ENCODE peak calls at places on chromosomes 11 and 22, in nine cellular contexts. One of them, this sample, is unnamed.

GRCh38 chr22:33539902-33540751 is 380.1 kb downstream of the LARGE1 start:
- DNase-seq in endothelial cell: no peak
- DNase-seq in cardiac muscle cell: no peak
- DNase-seq in NCI-H2081 treated with DMSO at 0.1 percent for 48 hours: no peak
- DNase-seq in testis: peak
- DNase-seq in EL: no peak
- DNase-seq in stimulated activated naive CD4-positive, alpha-beta T cell: no peak
- DNase-seq in psoas muscle: peak
- DNase-seq in nephron progenitor cell: no peak
- DNase-seq in this sample: peak

GRCh38 chr11:88164806-88165205 is 10.4 kb downstream of the RAB38 start:
- DNase-seq in endothelial cell: no peak
- DNase-seq in cardiac muscle cell: no peak
- DNase-seq in NCI-H2081 treated with DMSO at 0.1 percent for 48 hours: no peak
- DNase-seq in testis: no peak
- DNase-seq in EL: no peak
- DNase-seq in stimulated activated naive CD4-positive, alpha-beta T cell: no peak
- DNase-seq in psoas muscle: no peak
- DNase-seq in nephron progenitor cell: no peak
- DNase-seq in this sample: no peak

GRCh38 chr22:25666308-25666707 is 75.7 kb upstream of the MYO18B start:
- DNase-seq in endothelial cell: peak
- DNase-seq in cardiac muscle cell: peak
- DNase-seq in NCI-H2081 treated with DMSO at 0.1 percent for 48 hours: no peak
- DNase-seq in testis: no peak
- DNase-seq in EL: no peak
- DNase-seq in stimulated activated naive CD4-positive, alpha-beta T cell: no peak
- DNase-seq in psoas muscle: peak
- DNase-seq in nephron progenitor cell: peak
- DNase-seq in this sample: peak

GRCh38 chr11:2831826-2832717 is 53.5 kb downstream of the CDKN1C start:
- DNase-seq in endothelial cell: no peak
- DNase-seq in cardiac muscle cell: no peak
- DNase-seq in NCI-H2081 treated with DMSO at 0.1 percent for 48 hours: no peak
- DNase-seq in testis: no peak
- DNase-seq in EL: no peak
- DNase-seq in stimulated activated naive CD4-positive, alpha-beta T cell: no peak
- DNase-seq in psoas muscle: peak
- DNase-seq in nephron progenitor cell: no peak
- DNase-seq in this sample: no peak

GRCh38 chr11:9530020-9530628 is 43.3 kb upstream of the WEE1 start:
- DNase-seq in endothelial cell: no peak
- DNase-seq in cardiac muscle cell: peak
- DNase-seq in NCI-H2081 treated with DMSO at 0.1 percent for 48 hours: no peak
- DNase-seq in testis: peak
- DNase-seq in EL: no peak
- DNase-seq in stimulated activated naive CD4-positive, alpha-beta T cell: no peak
- DNase-seq in psoas muscle: no peak
- DNase-seq in nephron progenitor cell: no peak
- DNase-seq in this sample: no peak

GRCh38 chr11:125376117-125376516 is 119.9 kb downstream of the FEZ1 start:
- DNase-seq in endothelial cell: no peak
- DNase-seq in cardiac muscle cell: peak
- DNase-seq in NCI-H2081 treated with DMSO at 0.1 percent for 48 hours: no peak
- DNase-seq in testis: peak
- DNase-seq in EL: no peak
- DNase-seq in stimulated activated naive CD4-positive, alpha-beta T cell: no peak
- DNase-seq in psoas muscle: peak
- DNase-seq in nephron progenitor cell: no peak
- DNase-seq in this sample: no peak

GRCh38 chr22:29555065-29555644 is 1.6 kb upstream of the THOC5 start:
- DNase-seq in endothelial cell: no peak
- DNase-seq in cardiac muscle cell: no peak
- DNase-seq in NCI-H2081 treated with DMSO at 0.1 percent for 48 hours: no peak
- DNase-seq in testis: peak
- DNase-seq in EL: no peak
- DNase-seq in stimulated activated naive CD4-positive, alpha-beta T cell: no peak
- DNase-seq in psoas muscle: no peak
- DNase-seq in nephron progenitor cell: no peak
- DNase-seq in this sample: no peak

GRCh38 chr11:108693852-108694251 is 29.0 kb downstream of the DDX10 start:
- DNase-seq in endothelial cell: no peak
- DNase-seq in cardiac muscle cell: peak
- DNase-seq in NCI-H2081 treated with DMSO at 0.1 percent for 48 hours: no peak
- DNase-seq in testis: no peak
- DNase-seq in EL: peak
- DNase-seq in stimulated activated naive CD4-positive, alpha-beta T cell: no peak
- DNase-seq in psoas muscle: no peak
- DNase-seq in nephron progenitor cell: no peak
- DNase-seq in this sample: no peak

GRCh38 chr22:39365406-39365782 is 15.6 kb downstream of the SYNGR1 start:
- DNase-seq in endothelial cell: no peak
- DNase-seq in cardiac muscle cell: no peak
- DNase-seq in NCI-H2081 treated with DMSO at 0.1 percent for 48 hours: no peak
- DNase-seq in testis: no peak
- DNase-seq in EL: no peak
- DNase-seq in stimulated activated naive CD4-positive, alpha-beta T cell: no peak
- DNase-seq in psoas muscle: no peak
- DNase-seq in nephron progenitor cell: no peak
- DNase-seq in this sample: no peak

GRCh38 chr22:39169797-39170466 is 17.5 kb upstream of the CBX7 start:
- DNase-seq in endothelial cell: no peak
- DNase-seq in cardiac muscle cell: no peak
- DNase-seq in NCI-H2081 treated with DMSO at 0.1 percent for 48 hours: no peak
- DNase-seq in testis: no peak
- DNase-seq in EL: no peak
- DNase-seq in stimulated activated naive CD4-positive, alpha-beta T cell: no peak
- DNase-seq in psoas muscle: no peak
- DNase-seq in nephron progenitor cell: no peak
- DNase-seq in this sample: no peak

GRCh38 chr22:22394589-22394988 is 114.0 kb downstream of the ZNF280B start:
- DNase-seq in endothelial cell: no peak
- DNase-seq in cardiac muscle cell: no peak
- DNase-seq in NCI-H2081 treated with DMSO at 0.1 percent for 48 hours: no peak
- DNase-seq in testis: no peak
- DNase-seq in EL: no peak
- DNase-seq in stimulated activated naive CD4-positive, alpha-beta T cell: no peak
- DNase-seq in psoas muscle: no peak
- DNase-seq in nephron progenitor cell: no peak
- DNase-seq in this sample: peak

GRCh38 chr11:65014146-65014960 is at the start of gene ARL2:
- DNase-seq in endothelial cell: no peak
- DNase-seq in cardiac muscle cell: no peak
- DNase-seq in NCI-H2081 treated with DMSO at 0.1 percent for 48 hours: peak
- DNase-seq in testis: peak
- DNase-seq in EL: no peak
- DNase-seq in stimulated activated naive CD4-positive, alpha-beta T cell: peak
- DNase-seq in psoas muscle: no peak
- DNase-seq in nephron progenitor cell: no peak
- DNase-seq in this sample: peak

GRCh38 chr11:76510060-76511047 is 65.5 kb downstream of the EMSY start:
- DNase-seq in endothelial cell: no peak
- DNase-seq in cardiac muscle cell: peak
- DNase-seq in NCI-H2081 treated with DMSO at 0.1 percent for 48 hours: no peak
- DNase-seq in testis: no peak
- DNase-seq in EL: peak
- DNase-seq in stimulated activated naive CD4-positive, alpha-beta T cell: no peak
- DNase-seq in psoas muscle: no peak
- DNase-seq in nephron progenitor cell: no peak
- DNase-seq in this sample: no peak

GRCh38 chr22:24090581-24090980 is 79.5 kb downstream of the CABIN1 start:
- DNase-seq in endothelial cell: no peak
- DNase-seq in cardiac muscle cell: no peak
- DNase-seq in NCI-H2081 treated with DMSO at 0.1 percent for 48 hours: no peak
- DNase-seq in testis: no peak
- DNase-seq in EL: no peak
- DNase-seq in stimulated activated naive CD4-positive, alpha-beta T cell: no peak
- DNase-seq in psoas muscle: no peak
- DNase-seq in nephron progenitor cell: no peak
- DNase-seq in this sample: peak

GRCh38 chr11:77180346-77180745 is 52.3 kb downstream of the MYO7A start:
- DNase-seq in endothelial cell: no peak
- DNase-seq in cardiac muscle cell: no peak
- DNase-seq in NCI-H2081 treated with DMSO at 0.1 percent for 48 hours: no peak
- DNase-seq in testis: no peak
- DNase-seq in EL: no peak
- DNase-seq in stimulated activated naive CD4-positive, alpha-beta T cell: no peak
- DNase-seq in psoas muscle: no peak
- DNase-seq in nephron progenitor cell: no peak
- DNase-seq in this sample: no peak

GRCh38 chr11:64353101-64353738 is 5.7 kb upstream of the RPS6KA4 start:
- DNase-seq in endothelial cell: no peak
- DNase-seq in cardiac muscle cell: no peak
- DNase-seq in NCI-H2081 treated with DMSO at 0.1 percent for 48 hours: no peak
- DNase-seq in testis: no peak
- DNase-seq in EL: no peak
- DNase-seq in stimulated activated naive CD4-positive, alpha-beta T cell: no peak
- DNase-seq in psoas muscle: no peak
- DNase-seq in nephron progenitor cell: no peak
- DNase-seq in this sample: no peak

GRCh38 chr11:44854146-44854545 is 96.5 kb downstream of the TP53I11 start:
- DNase-seq in endothelial cell: no peak
- DNase-seq in cardiac muscle cell: no peak
- DNase-seq in NCI-H2081 treated with DMSO at 0.1 percent for 48 hours: no peak
- DNase-seq in testis: no peak
- DNase-seq in EL: no peak
- DNase-seq in stimulated activated naive CD4-positive, alpha-beta T cell: no peak
- DNase-seq in psoas muscle: no peak
- DNase-seq in nephron progenitor cell: no peak
- DNase-seq in this sample: no peak

GRCh38 chr22:47776329-47776728 is 1013.9 kb downstream of the TBC1D22A start:
- DNase-seq in endothelial cell: no peak
- DNase-seq in cardiac muscle cell: no peak
- DNase-seq in NCI-H2081 treated with DMSO at 0.1 percent for 48 hours: no peak
- DNase-seq in testis: no peak
- DNase-seq in EL: no peak
- DNase-seq in stimulated activated naive CD4-positive, alpha-beta T cell: no peak
- DNase-seq in psoas muscle: no peak
- DNase-seq in nephron progenitor cell: no peak
- DNase-seq in this sample: peak

GRCh38 chr22:50600541-50600940 is at the start of gene MAPK8IP2:
- DNase-seq in endothelial cell: no peak
- DNase-seq in cardiac muscle cell: no peak
- DNase-seq in NCI-H2081 treated with DMSO at 0.1 percent for 48 hours: no peak
- DNase-seq in testis: peak
- DNase-seq in EL: no peak
- DNase-seq in stimulated activated naive CD4-positive, alpha-beta T cell: no peak
- DNase-seq in psoas muscle: no peak
- DNase-seq in nephron progenitor cell: peak
- DNase-seq in this sample: no peak

GRCh38 chr11:26958650-26959049 is 35.3 kb upstream of the FIBIN start:
- DNase-seq in endothelial cell: no peak
- DNase-seq in cardiac muscle cell: no peak
- DNase-seq in NCI-H2081 treated with DMSO at 0.1 percent for 48 hours: no peak
- DNase-seq in testis: no peak
- DNase-seq in EL: no peak
- DNase-seq in stimulated activated naive CD4-positive, alpha-beta T cell: no peak
- DNase-seq in psoas muscle: no peak
- DNase-seq in nephron progenitor cell: no peak
- DNase-seq in this sample: no peak

GRCh38 chr11:60914620-60915249 is 777 bp downstream of the TMEM109 start:
- DNase-seq in endothelial cell: peak
- DNase-seq in cardiac muscle cell: peak
- DNase-seq in NCI-H2081 treated with DMSO at 0.1 percent for 48 hours: no peak
- DNase-seq in testis: peak
- DNase-seq in EL: peak
- DNase-seq in stimulated activated naive CD4-positive, alpha-beta T cell: peak
- DNase-seq in psoas muscle: peak
- DNase-seq in nephron progenitor cell: no peak
- DNase-seq in this sample: no peak

GRCh38 chr11:35082322-35083180 is 56.4 kb upstream of the CD44 start:
- DNase-seq in endothelial cell: no peak
- DNase-seq in cardiac muscle cell: peak
- DNase-seq in NCI-H2081 treated with DMSO at 0.1 percent for 48 hours: no peak
- DNase-seq in testis: peak
- DNase-seq in EL: peak
- DNase-seq in stimulated activated naive CD4-positive, alpha-beta T cell: peak
- DNase-seq in psoas muscle: peak
- DNase-seq in nephron progenitor cell: peak
- DNase-seq in this sample: peak

GRCh38 chr22:38699784-38700183 is 959 bp downstream of the JOSD1 start:
- DNase-seq in endothelial cell: no peak
- DNase-seq in cardiac muscle cell: peak
- DNase-seq in NCI-H2081 treated with DMSO at 0.1 percent for 48 hours: no peak
- DNase-seq in testis: no peak
- DNase-seq in EL: peak
- DNase-seq in stimulated activated naive CD4-positive, alpha-beta T cell: no peak
- DNase-seq in psoas muscle: no peak
- DNase-seq in nephron progenitor cell: no peak
- DNase-seq in this sample: no peak

GRCh38 chr11:117443269-117444186 is 115.9 kb downstream of the CEP164 start:
- DNase-seq in endothelial cell: peak
- DNase-seq in cardiac muscle cell: peak
- DNase-seq in NCI-H2081 treated with DMSO at 0.1 percent for 48 hours: no peak
- DNase-seq in testis: peak
- DNase-seq in EL: peak
- DNase-seq in stimulated activated naive CD4-positive, alpha-beta T cell: no peak
- DNase-seq in psoas muscle: no peak
- DNase-seq in nephron progenitor cell: peak
- DNase-seq in this sample: no peak

GRCh38 chr22:21762712-21763581 is 27.4 kb upstream of the YPEL1 start:
- DNase-seq in endothelial cell: no peak
- DNase-seq in cardiac muscle cell: no peak
- DNase-seq in NCI-H2081 treated with DMSO at 0.1 percent for 48 hours: no peak
- DNase-seq in testis: no peak
- DNase-seq in EL: no peak
- DNase-seq in stimulated activated naive CD4-positive, alpha-beta T cell: no peak
- DNase-seq in psoas muscle: no peak
- DNase-seq in nephron progenitor cell: no peak
- DNase-seq in this sample: no peak

GRCh38 chr11:111923351-111923788 is 4.7 kb downstream of the C11orf52 start:
- DNase-seq in endothelial cell: no peak
- DNase-seq in cardiac muscle cell: peak
- DNase-seq in NCI-H2081 treated with DMSO at 0.1 percent for 48 hours: no peak
- DNase-seq in testis: peak
- DNase-seq in EL: peak
- DNase-seq in stimulated activated naive CD4-positive, alpha-beta T cell: no peak
- DNase-seq in psoas muscle: no peak
- DNase-seq in nephron progenitor cell: no peak
- DNase-seq in this sample: no peak

GRCh38 chr11:13073119-13073981 is 64.2 kb downstream of the RASSF10 start:
- DNase-seq in endothelial cell: no peak
- DNase-seq in cardiac muscle cell: peak
- DNase-seq in NCI-H2081 treated with DMSO at 0.1 percent for 48 hours: no peak
- DNase-seq in testis: no peak
- DNase-seq in EL: peak
- DNase-seq in stimulated activated naive CD4-positive, alpha-beta T cell: no peak
- DNase-seq in psoas muscle: no peak
- DNase-seq in nephron progenitor cell: no peak
- DNase-seq in this sample: no peak

GRCh38 chr22:42313804-42314581 is 43.5 kb upstream of the TCF20 start:
- DNase-seq in endothelial cell: peak
- DNase-seq in cardiac muscle cell: peak
- DNase-seq in NCI-H2081 treated with DMSO at 0.1 percent for 48 hours: peak
- DNase-seq in testis: peak
- DNase-seq in EL: peak
- DNase-seq in stimulated activated naive CD4-positive, alpha-beta T cell: peak
- DNase-seq in psoas muscle: no peak
- DNase-seq in nephron progenitor cell: peak
- DNase-seq in this sample: no peak

GRCh38 chr11:111836766-111837165 is 34.6 kb downstream of the ALG9 start:
- DNase-seq in endothelial cell: no peak
- DNase-seq in cardiac muscle cell: peak
- DNase-seq in NCI-H2081 treated with DMSO at 0.1 percent for 48 hours: no peak
- DNase-seq in testis: no peak
- DNase-seq in EL: peak
- DNase-seq in stimulated activated naive CD4-positive, alpha-beta T cell: no peak
- DNase-seq in psoas muscle: no peak
- DNase-seq in nephron progenitor cell: no peak
- DNase-seq in this sample: no peak

GRCh38 chr11:125871391-125872137 is 15.9 kb upstream of the HYLS1 start:
- DNase-seq in endothelial cell: peak
- DNase-seq in cardiac muscle cell: peak
- DNase-seq in NCI-H2081 treated with DMSO at 0.1 percent for 48 hours: no peak
- DNase-seq in testis: peak
- DNase-seq in EL: peak
- DNase-seq in stimulated activated naive CD4-positive, alpha-beta T cell: peak
- DNase-seq in psoas muscle: no peak
- DNase-seq in nephron progenitor cell: peak
- DNase-seq in this sample: no peak

GRCh38 chr22:31614781-31615480 is 47.1 kb downstream of the PISD start:
- DNase-seq in endothelial cell: no peak
- DNase-seq in cardiac muscle cell: no peak
- DNase-seq in NCI-H2081 treated with DMSO at 0.1 percent for 48 hours: no peak
- DNase-seq in testis: no peak
- DNase-seq in EL: no peak
- DNase-seq in stimulated activated naive CD4-positive, alpha-beta T cell: no peak
- DNase-seq in psoas muscle: no peak
- DNase-seq in nephron progenitor cell: no peak
- DNase-seq in this sample: no peak

This sample was measured in lower leg skin.